ENCODE peak calls at places on chromosomes 7 and 10, in nine cellular contexts. K is cardiac muscle cell, C is right cardiac atrium, E is RWPE1, R is ovary, U is OCI-LY7, P is NCI-H460, F is islet precursor cell, X is foreskin melanocyte. N is an unnamed sample.

GRCh38 chr7:234041-234711 is 41.8 kb downstream of the FAM20C start:
- DNase-seq in P (no peak), X (peak; percentile 15), E (no peak), R (no peak), U (no peak), F (no peak), C (peak; percentile 89), K (no peak), N (no peak)

GRCh38 chr10:60238408-60239100 is 151.1 kb downstream of the ANK3 start:
- DNase-seq in C (no peak), X (no peak), F (peak; percentile 62), R (no peak), E (peak; percentile 26), U (peak; percentile 85), P (peak; percentile 54), K (peak; percentile 62), N (peak; percentile 10)

GRCh38 chr10:5684971-5685763 is 529 bp downstream of the TASOR2 start:
- DNase-seq in U (peak; percentile 82), F (peak; percentile 91), C (peak; percentile 90), R (peak; percentile 70), X (peak; percentile 60), K (peak; percentile 83), E (peak; percentile 44), P (peak; percentile 47), N (peak; percentile 18)

GRCh38 chr10:878895-879294 is 52.6 kb downstream of the LARP4B start:
- DNase-seq in R (no peak), P (no peak), E (no peak), K (no peak), X (peak; percentile 70), U (no peak), C (no peak), F (no peak), N (no peak)

GRCh38 chr7:74235525-74236269 is 18.5 kb downstream of the RFC2 start:
- DNase-seq in F (no peak), E (no peak), R (no peak), P (no peak), K (no peak), C (no peak), U (no peak), X (no peak), N (no peak)

GRCh38 chr10:116056445-116057293 is 216.3 kb downstream of the GFRA1 start:
- DNase-seq in F (no peak), X (no peak), R (peak; percentile 42), E (no peak), U (no peak), K (no peak), P (no peak), C (peak; percentile 46), N (no peak)

GRCh38 chr10:12194752-12195271 is 879 bp downstream of the NUDT5 start:
- DNase-seq in F (no peak), C (peak; percentile 74), R (peak; percentile 49), P (peak; percentile 9), U (peak; percentile 46), E (peak; percentile 18), X (peak; percentile 10), K (peak; percentile 14), N (no peak)

GRCh38 chr10:111785921-111786320 is 397.6 kb downstream of the GPAM start:
- DNase-seq in E (no peak), F (no peak), X (no peak), U (no peak), C (no peak), R (no peak), P (no peak), K (no peak), N (no peak)

GRCh38 chr10:13483951-13484350 is 44.9 kb downstream of the BEND7 start:
- DNase-seq in E (no peak), P (no peak), R (no peak), F (no peak), C (no peak), K (no peak), X (no peak), U (peak; percentile 2), N (no peak)

GRCh38 chr7:106779877-106780276 is 85.2 kb upstream of the PIK3CG start:
- DNase-seq in F (peak; percentile 76), U (peak; percentile 24), X (no peak), P (no peak), E (no peak), K (peak; percentile 28), C (no peak), R (no peak), N (no peak)

GRCh38 chr10:35458500-35459448 is 122.5 kb downstream of the CCNY start:
- DNase-seq in U (no peak), P (no peak), F (no peak), C (no peak), E (no peak), X (no peak), R (no peak), K (no peak), N (no peak)

GRCh38 chr7:43085992-43086391 is 26.5 kb upstream of the HECW1 start:
- DNase-seq in F (no peak), E (no peak), R (no peak), U (no peak), K (no peak), P (no peak), X (no peak), C (no peak), N (no peak)

GRCh38 chr7:85104432-85105205 is 82.2 kb downstream of the SEMA3D start:
- DNase-seq in E (peak; percentile 17), U (no peak), R (peak; percentile 22), C (no peak), K (no peak), P (peak; percentile 19), F (no peak), X (peak; percentile 68), N (peak; percentile 48)

GRCh38 chr7:30238721-30239441 is 45.5 kb upstream of the ZNRF2 start:
- DNase-seq in C (peak; percentile 72), X (peak; percentile 89), R (no peak), U (peak; percentile 28), P (peak; percentile 1), E (peak; percentile 73), F (no peak), K (peak; percentile 62), N (peak; percentile 27)

GRCh38 chr7:4878336-4879335 is 4.9 kb downstream of the RADIL start:
- DNase-seq in E (no peak), R (no peak), X (no peak), C (peak; percentile 65), K (no peak), U (no peak), P (no peak), F (no peak), N (no peak)

GRCh38 chr10:95395947-95396449 is 105.2 kb upstream of the PDLIM1 start:
- DNase-seq in E (no peak), C (peak; percentile 74), R (no peak), K (no peak), U (no peak), F (no peak), X (no peak), P (no peak), N (no peak)

GRCh38 chr7:55250313-55250712 is 114.8 kb upstream of the LANCL2 start:
- DNase-seq in K (peak; percentile 45), P (no peak), R (no peak), C (peak; percentile 62), U (no peak), X (no peak), E (peak; percentile 34), F (peak; percentile 76), N (no peak)

GRCh38 chr10:78371118-78371517 is 337.5 kb downstream of the RPS24 start:
- DNase-seq in C (peak; percentile 71), R (no peak), P (no peak), E (no peak), X (no peak), F (peak; percentile 68), U (no peak), K (no peak), N (no peak)

GRCh38 chr7:51249187-51249945 is 67.2 kb downstream of the COBL start:
- DNase-seq in X (no peak), R (no peak), P (no peak), U (no peak), C (no peak), K (no peak), F (peak; percentile 86), E (peak; percentile 91), N (no peak)

GRCh38 chr10:4812952-4813351 is 13.1 kb upstream of the AKR1E2 start:
- DNase-seq in F (peak; percentile 86), U (no peak), X (no peak), C (no peak), K (no peak), E (peak; percentile 87), P (peak; percentile 6), R (no peak), N (peak; percentile 83)

GRCh38 chr10:24897326-24897926 is 55.0 kb downstream of the PRTFDC1 start:
- DNase-seq in K (no peak), C (no peak), P (no peak), E (no peak), R (no peak), X (no peak), U (no peak), F (no peak), N (peak; percentile 28)